ENCODE peak calls at places on chromosomes 2 and 18, in seven cellular contexts. I is thyroid gland; U is spleen; G is activated CD4-positive, alpha-beta T cell treated with anti-CD3 and anti-CD28 coated beads for 36 hours; Q is SW 1271; N is left ventricle myocardium superior; P is WERI-Rb-1. L is an unnamed sample.

GRCh38 chr18:71252351-71252862 is 963.6 kb downstream of the SOCS6 start:
- DNase-seq in I (no peak), U (no peak), G (no peak), Q (no peak), N (no peak), P (no peak), L (no peak)

GRCh38 chr2:173545364-173545734 is 190.7 kb downstream of the CDCA7 start:
- DNase-seq in I (no peak), U (no peak), G (no peak), Q (no peak), N (no peak), P (no peak), L (peak; percentile 12)

GRCh38 chr18:51802589-51802988 is 537.4 kb upstream of the DCC start:
- DNase-seq in I (no peak), U (no peak), G (no peak), Q (no peak), N (no peak), P (no peak), L (no peak)

GRCh38 chr2:240996834-240997140 is 1.6 kb upstream of the SNED1 start:
- DNase-seq in I (no peak), U (peak; percentile 61), G (no peak), Q (no peak), N (no peak), P (no peak), L (no peak)

GRCh38 chr18:44759925-44760342 is 79.2 kb downstream of the SETBP1 start:
- DNase-seq in I (no peak), U (no peak), G (peak; percentile 18), Q (no peak), N (no peak), P (no peak), L (no peak)

GRCh38 chr2:228841877-228842276 is 429.2 kb downstream of the PID1 start:
- DNase-seq in I (no peak), U (no peak), G (no peak), Q (no peak), N (no peak), P (no peak), L (peak; percentile 10)

GRCh38 chr18:2911533-2911932 is 64.7 kb downstream of the EMILIN2 start:
- DNase-seq in I (no peak), U (no peak), G (no peak), Q (no peak), N (no peak), P (no peak), L (no peak)

GRCh38 chr18:48794251-48794970 is 156.4 kb downstream of the SMAD7 start:
- DNase-seq in I (no peak), U (peak; percentile 39), G (no peak), Q (no peak), N (no peak), P (no peak), L (no peak)

GRCh38 chr2:97750017-97750416 is 36.6 kb downstream of the ZAP70 start:
- DNase-seq in I (no peak), U (peak; percentile 35), G (no peak), Q (no peak), N (no peak), P (no peak), L (no peak)

GRCh38 chr2:3664925-3665324 is 6.9 kb downstream of the ALLC start:
- DNase-seq in I (no peak), U (no peak), G (no peak), Q (no peak), N (no peak), P (peak; percentile 5), L (no peak)

GRCh38 chr2:30722936-30723725 is 84.1 kb downstream of the CAPN13 start:
- DNase-seq in I (no peak), U (peak; percentile 40), G (no peak), Q (no peak), N (no peak), P (peak; percentile 6), L (no peak)

GRCh38 chr18:78818961-78819360 is 160.7 kb upstream of the SALL3 start:
- DNase-seq in I (no peak), U (peak; percentile 56), G (no peak), Q (no peak), N (no peak), P (no peak), L (no peak)

GRCh38 chr2:145203931-145204330 is 684.0 kb upstream of the ZEB2 start:
- DNase-seq in I (no peak), U (no peak), G (no peak), Q (no peak), N (no peak), P (peak; percentile 68), L (no peak)

GRCh38 chr18:56139792-56140254 is 498.6 kb downstream of the TXNL1 start:
- DNase-seq in I (peak; percentile 12), U (no peak), G (no peak), Q (no peak), N (peak; percentile 61), P (no peak), L (peak; percentile 75)

GRCh38 chr2:11777886-11778415 is 31.5 kb downstream of the LPIN1 start:
- DNase-seq in I (no peak), U (no peak), G (no peak), Q (no peak), N (no peak), P (no peak), L (no peak)